ENCODE peak calls at places on chromosome 13, in four cellular contexts. B, K, A and P are unnamed samples.

GRCh38 chr13:46751811-46752635 is 44.9 kb downstream of the ESD start:
- DNase-seq in B (no peak), K (no peak), A (no peak), P (no peak)

GRCh38 chr13:93981578-93981977 is 497.9 kb downstream of the DCT start:
- DNase-seq in B (no peak), K (no peak), A (no peak), P (no peak)

GRCh38 chr13:29111446-29111845 is 291.3 kb downstream of the MTUS2 start:
- DNase-seq in B (no peak), K (no peak), A (no peak), P (no peak)

GRCh38 chr13:26558074-26558805 is 757 bp downstream of the WASF3 start:
- DNase-seq in B (no peak), K (no peak), A (no peak), P (no peak)

GRCh38 chr13:62309904-62310303 is 894.3 kb upstream of the PCDH20 start:
- DNase-seq in B (peak), K (no peak), A (no peak), P (no peak)

GRCh38 chr13:63446329-63446728 is 2030.7 kb upstream of the PCDH20 start:
- DNase-seq in B (no peak), K (no peak), A (no peak), P (no peak)

GRCh38 chr13:95480131-95480545 is 72.4 kb upstream of the CLDN10 start:
- DNase-seq in B (no peak), K (no peak), A (no peak), P (no peak)

GRCh38 chr13:45194081-45194939 is 6.5 kb downstream of the KCTD4 start:
- DNase-seq in B (peak), K (no peak), A (no peak), P (no peak)

GRCh38 chr13:31242935-31243334 is 43.2 kb downstream of the B3GLCT start:
- DNase-seq in B (no peak), K (no peak), A (no peak), P (no peak)

GRCh38 chr13:111020546-111020945 is 94.6 kb upstream of the ARHGEF7 start:
- DNase-seq in B (no peak), K (no peak), A (no peak), P (no peak)

GRCh38 chr13:37134411-37135041 is 29.1 kb upstream of the CSNK1A1L start:
- DNase-seq in B (no peak), K (no peak), A (no peak), P (no peak)

GRCh38 chr13:111398196-111398595 is 77.8 kb downstream of the TEX29 start:
- DNase-seq in B (no peak), K (no peak), A (no peak), P (no peak)

GRCh38 chr13:95749545-95749944 is 72.6 kb downstream of the DNAJC3 start:
- DNase-seq in B (no peak), K (no peak), A (no peak), P (no peak)

GRCh38 chr13:109408596-109409382 is 377.6 kb downstream of the IRS2 start:
- DNase-seq in B (no peak), K (no peak), A (no peak), P (no peak)

GRCh38 chr13:109415057-109415456 is 371.3 kb downstream of the IRS2 start:
- DNase-seq in B (no peak), K (no peak), A (no peak), P (no peak)

GRCh38 chr13:109416001-109416400 is 370.4 kb downstream of the IRS2 start:
- DNase-seq in B (no peak), K (no peak), A (no peak), P (no peak)

GRCh38 chr13:109410868-109411267 is 375.5 kb downstream of the IRS2 start:
- DNase-seq in B (no peak), K (no peak), A (no peak), P (no peak)

GRCh38 chr13:109412232-109412935 is 374.0 kb downstream of the IRS2 start:
- DNase-seq in B (peak), K (no peak), A (no peak), P (peak)
- TF ChIP-seq RNF2 in B (no peak), K (no peak), A (no peak), P (no peak)

DNA sequence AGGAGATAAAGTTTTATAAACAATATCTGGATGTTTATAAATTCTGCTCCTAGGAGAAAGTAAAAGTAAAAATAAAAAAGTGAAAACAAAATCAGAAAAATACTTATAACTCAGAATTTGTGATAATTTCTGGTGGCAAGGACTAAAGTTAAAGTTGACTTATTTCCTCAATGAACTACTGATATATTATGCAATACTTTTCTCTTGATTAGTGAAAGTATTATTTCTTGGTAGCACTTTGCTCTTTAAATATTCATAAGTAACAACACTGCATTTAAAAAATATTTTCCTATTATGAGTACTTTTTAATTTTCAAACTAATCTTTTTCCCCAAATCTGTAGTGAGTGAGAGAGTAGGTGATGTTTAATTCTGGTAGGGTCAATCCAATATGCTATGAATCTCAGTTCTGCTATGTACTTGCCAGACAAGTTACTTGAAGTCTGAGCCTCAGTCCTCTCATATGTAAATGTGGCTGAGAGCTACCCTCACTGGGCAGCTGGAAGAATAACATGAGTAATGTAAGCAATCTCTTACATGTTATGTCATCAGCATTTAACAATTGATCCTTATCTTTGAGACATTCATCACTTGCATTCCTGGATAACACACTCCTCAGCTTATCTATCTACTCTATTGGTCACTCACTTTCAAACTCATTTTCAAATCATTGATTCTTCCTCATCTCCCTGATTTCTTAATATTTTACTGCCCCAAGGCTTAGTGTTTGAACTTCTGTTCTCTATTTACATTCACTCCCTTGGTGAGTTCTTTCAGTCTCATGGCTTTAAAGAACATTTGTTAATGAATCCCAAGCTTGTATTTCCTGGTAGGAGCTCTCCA is 239.0 kb downstream of the RGCC start:
- DNase-seq in B (peak), K (no peak), A (peak), P (peak)
- TF ChIP-seq RNF2 in B (no peak), K (no peak), A (no peak), P (no peak)

DNA sequence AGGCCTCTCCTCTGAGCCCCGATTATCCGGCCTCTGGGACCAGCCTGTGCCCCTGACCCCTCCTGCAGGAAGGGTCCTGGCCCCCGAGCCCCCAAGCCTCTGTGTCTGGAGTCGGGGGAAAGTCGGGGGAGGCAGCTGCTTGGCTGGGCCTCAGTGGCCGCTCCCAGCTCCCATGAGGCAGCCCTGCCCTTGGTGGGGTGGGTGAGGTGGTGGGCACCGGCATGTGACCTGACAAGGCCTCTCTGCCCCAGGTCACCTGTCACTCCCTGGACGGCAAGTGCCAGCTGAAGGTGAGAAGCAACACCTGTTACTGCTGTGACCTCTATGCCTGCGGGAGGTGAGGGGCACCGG is 41.5 kb downstream of the TMEM255B start:
- DNase-seq in B (no peak), K (no peak), A (no peak), P (no peak)
- TF ChIP-seq RNF2 in B (no peak), K (no peak), A (no peak), P (no peak)

GRCh38 chr13:42498521-42498920 is 75.4 kb upstream of the TNFSF11 start:
- DNase-seq in B (no peak), K (no peak), A (no peak), P (no peak)
- TF ChIP-seq RNF2 in B (no peak), K (no peak), A (no peak), P (no peak)

DNA sequence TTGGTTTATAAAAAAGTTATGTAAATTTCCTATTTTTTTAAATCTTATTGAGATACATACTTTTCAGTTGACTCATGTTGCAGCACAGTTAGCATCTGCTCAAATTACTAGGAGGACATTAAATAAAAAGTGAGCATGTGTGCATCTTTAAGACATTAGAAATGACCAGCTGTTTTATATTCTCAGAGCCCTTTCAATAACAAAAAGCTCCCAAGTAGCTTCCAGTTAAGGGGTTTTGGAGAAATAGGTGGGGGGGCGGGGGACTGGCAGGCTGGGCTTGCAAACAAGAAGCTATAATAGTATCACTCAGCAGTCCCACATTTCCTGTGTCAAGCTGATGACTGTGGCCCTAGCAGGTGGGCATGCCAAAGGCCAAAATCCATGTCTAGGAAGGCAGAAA is 1713.1 kb upstream of the SLC10A2 start:
- DNase-seq in B (peak), K (no peak), A (no peak), P (no peak)
- TF ChIP-seq RNF2 in B (no peak), K (no peak), A (no peak), P (no peak)

DNA sequence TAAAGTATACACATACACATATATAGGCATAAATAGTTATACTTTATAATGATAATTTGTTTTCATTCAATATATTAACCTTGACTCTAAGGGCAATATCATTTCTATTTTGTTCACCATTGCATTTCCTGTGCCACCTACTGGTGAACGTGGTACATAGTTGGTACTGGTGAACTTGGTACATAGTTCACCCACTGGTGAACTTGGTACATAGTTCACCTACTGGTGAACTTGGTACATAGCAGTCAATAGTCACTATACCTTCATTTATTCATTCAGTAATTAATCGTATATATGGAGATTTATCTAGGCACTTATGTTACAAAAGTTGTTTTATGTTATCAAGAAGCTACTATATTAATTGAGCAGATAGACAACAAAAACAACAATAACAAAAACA is 172.6 kb upstream of the ATXN8OS start:
- DNase-seq in B (no peak), K (peak), A (peak), P (no peak)
- TF ChIP-seq RNF2 in B (no peak), K (no peak), A (no peak), P (no peak)

DNA sequence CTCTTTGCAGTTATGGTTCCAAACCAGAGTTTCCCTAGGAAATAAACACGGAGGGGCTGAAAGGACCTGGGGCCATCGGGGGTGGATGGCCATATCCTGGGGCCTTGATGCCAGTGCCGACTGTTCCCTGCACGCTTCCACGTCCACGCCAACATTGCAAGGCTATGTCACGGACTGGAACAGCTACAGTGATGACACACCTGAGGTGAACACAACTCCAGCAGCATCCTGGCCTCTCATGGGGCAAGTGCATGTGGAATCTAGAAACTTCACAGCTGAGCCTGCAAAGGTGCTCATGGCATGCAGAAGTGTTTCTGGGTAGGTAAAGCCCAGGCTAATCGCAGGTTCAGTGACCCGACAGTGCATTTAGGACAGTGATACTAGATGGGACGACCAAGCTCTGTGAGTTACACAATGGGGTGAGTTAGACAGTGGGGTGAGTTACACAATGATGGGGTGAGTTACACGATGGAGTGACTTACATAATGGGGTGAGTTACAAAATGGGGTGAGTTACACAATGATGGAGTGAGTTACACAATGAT is 52.0 kb upstream of the GAS6 start:
- DNase-seq in B (no peak), K (no peak), A (no peak), P (no peak)
- TF ChIP-seq RNF2 in B (no peak), K (no peak), A (no peak), P (no peak)